ENCODE peak calls at places on chromosome 14, in eight cellular contexts. One of them, this sample, is unnamed. For H3K36me3 and H3K9me3, the result is how much of the 10 kb centered on the place peaks cover.

GRCh38 chr14:61065671-61066070 is 84.6 kb downstream of the SLC38A6 start:
- DNase-seq in K562: no peak
- DNase-seq in OCI-LY7: no peak
- DNase-seq in aorta: no peak
- DNase-seq in transverse colon: no peak
- DNase-seq in HCT116: no peak
- DNase-seq in WERI-Rb-1: no peak
- DNase-seq in psoas muscle: no peak
- DNase-seq in this sample: no peak

GRCh38 chr14:88866305-88866704 is 41.9 kb downstream of the TTC8 start:
- DNase-seq in K562: no peak
- DNase-seq in OCI-LY7: no peak
- DNase-seq in aorta: no peak
- DNase-seq in transverse colon: no peak
- DNase-seq in HCT116: no peak
- DNase-seq in WERI-Rb-1: no peak
- DNase-seq in psoas muscle: no peak
- DNase-seq in this sample: no peak

GRCh38 chr14:55075628-55076027 is 24.2 kb downstream of the MAPK1IP1L start:
- DNase-seq in K562: no peak
- DNase-seq in OCI-LY7: no peak
- DNase-seq in aorta: no peak
- DNase-seq in transverse colon: no peak
- DNase-seq in HCT116: no peak
- DNase-seq in WERI-Rb-1: no peak
- DNase-seq in psoas muscle: no peak
- DNase-seq in this sample: no peak

GRCh38 chr14:43983721-43984120 is 523.4 kb downstream of the FSCB start:
- DNase-seq in K562: no peak
- DNase-seq in OCI-LY7: no peak
- DNase-seq in aorta: no peak
- DNase-seq in transverse colon: no peak
- DNase-seq in HCT116: no peak
- DNase-seq in WERI-Rb-1: no peak
- DNase-seq in psoas muscle: no peak
- DNase-seq in this sample: no peak

GRCh38 chr14:22314183-22314820 is 274.7 kb downstream of the DAD1 start:
- DNase-seq in K562: peak
- DNase-seq in OCI-LY7: peak
- DNase-seq in aorta: no peak
- DNase-seq in transverse colon: no peak
- DNase-seq in HCT116: peak
- DNase-seq in WERI-Rb-1: peak
- DNase-seq in psoas muscle: no peak
- DNase-seq in this sample: peak

GRCh38 chr14:100212476-100213333 is 26.2 kb upstream of the YY1 start:
- DNase-seq in K562: peak
- DNase-seq in OCI-LY7: no peak
- DNase-seq in aorta: no peak
- DNase-seq in transverse colon: no peak
- DNase-seq in HCT116: no peak
- DNase-seq in WERI-Rb-1: no peak
- DNase-seq in psoas muscle: no peak
- DNase-seq in this sample: no peak

GRCh38 chr14:92553456-92553855 is 39.9 kb downstream of the RIN3 start:
- DNase-seq in K562: no peak
- DNase-seq in OCI-LY7: no peak
- DNase-seq in aorta: peak
- DNase-seq in transverse colon: no peak
- DNase-seq in HCT116: no peak
- DNase-seq in WERI-Rb-1: peak
- DNase-seq in psoas muscle: no peak
- DNase-seq in this sample: peak

GRCh38 chr14:70857499-70857895 is 48.2 kb upstream of the MAP3K9 start:
- DNase-seq in K562: no peak
- DNase-seq in OCI-LY7: no peak
- DNase-seq in aorta: no peak
- DNase-seq in transverse colon: no peak
- DNase-seq in HCT116: no peak
- DNase-seq in WERI-Rb-1: no peak
- DNase-seq in psoas muscle: no peak
- DNase-seq in this sample: no peak

GRCh38 chr14:50967719-50968266 is 23.5 kb upstream of the PYGL start:
- DNase-seq in K562: no peak
- DNase-seq in OCI-LY7: no peak
- DNase-seq in aorta: no peak
- DNase-seq in transverse colon: no peak
- DNase-seq in HCT116: no peak
- DNase-seq in WERI-Rb-1: no peak
- DNase-seq in psoas muscle: no peak
- DNase-seq in this sample: no peak

GRCh38 chr14:77123381-77124344 is 17.9 kb downstream of the ZDHHC22 start:
- DNase-seq in K562: no peak
- DNase-seq in OCI-LY7: peak
- DNase-seq in aorta: peak
- DNase-seq in transverse colon: peak
- DNase-seq in HCT116: peak
- DNase-seq in WERI-Rb-1: peak
- DNase-seq in psoas muscle: peak
- DNase-seq in this sample: peak

GRCh38 chr14:77122555-77123125 is 19.0 kb downstream of the ZDHHC22 start:
- DNase-seq in K562: no peak
- DNase-seq in OCI-LY7: peak
- DNase-seq in aorta: no peak
- DNase-seq in transverse colon: no peak
- DNase-seq in HCT116: no peak
- DNase-seq in WERI-Rb-1: peak
- DNase-seq in psoas muscle: no peak
- DNase-seq in this sample: no peak

GRCh38 chr14:77119852-77120251 is 21.7 kb downstream of the ZDHHC22 start:
- DNase-seq in K562: no peak
- DNase-seq in OCI-LY7: peak
- DNase-seq in aorta: no peak
- DNase-seq in transverse colon: no peak
- DNase-seq in HCT116: no peak
- DNase-seq in WERI-Rb-1: no peak
- DNase-seq in psoas muscle: no peak
- DNase-seq in this sample: no peak

GRCh38 chr14:77124345-77125274 is 17.0 kb downstream of the ZDHHC22 start:
- DNase-seq in K562: peak
- DNase-seq in OCI-LY7: peak
- DNase-seq in aorta: peak
- DNase-seq in transverse colon: peak
- DNase-seq in HCT116: no peak
- DNase-seq in WERI-Rb-1: peak
- DNase-seq in psoas muscle: peak
- DNase-seq in this sample: peak

DNA sequence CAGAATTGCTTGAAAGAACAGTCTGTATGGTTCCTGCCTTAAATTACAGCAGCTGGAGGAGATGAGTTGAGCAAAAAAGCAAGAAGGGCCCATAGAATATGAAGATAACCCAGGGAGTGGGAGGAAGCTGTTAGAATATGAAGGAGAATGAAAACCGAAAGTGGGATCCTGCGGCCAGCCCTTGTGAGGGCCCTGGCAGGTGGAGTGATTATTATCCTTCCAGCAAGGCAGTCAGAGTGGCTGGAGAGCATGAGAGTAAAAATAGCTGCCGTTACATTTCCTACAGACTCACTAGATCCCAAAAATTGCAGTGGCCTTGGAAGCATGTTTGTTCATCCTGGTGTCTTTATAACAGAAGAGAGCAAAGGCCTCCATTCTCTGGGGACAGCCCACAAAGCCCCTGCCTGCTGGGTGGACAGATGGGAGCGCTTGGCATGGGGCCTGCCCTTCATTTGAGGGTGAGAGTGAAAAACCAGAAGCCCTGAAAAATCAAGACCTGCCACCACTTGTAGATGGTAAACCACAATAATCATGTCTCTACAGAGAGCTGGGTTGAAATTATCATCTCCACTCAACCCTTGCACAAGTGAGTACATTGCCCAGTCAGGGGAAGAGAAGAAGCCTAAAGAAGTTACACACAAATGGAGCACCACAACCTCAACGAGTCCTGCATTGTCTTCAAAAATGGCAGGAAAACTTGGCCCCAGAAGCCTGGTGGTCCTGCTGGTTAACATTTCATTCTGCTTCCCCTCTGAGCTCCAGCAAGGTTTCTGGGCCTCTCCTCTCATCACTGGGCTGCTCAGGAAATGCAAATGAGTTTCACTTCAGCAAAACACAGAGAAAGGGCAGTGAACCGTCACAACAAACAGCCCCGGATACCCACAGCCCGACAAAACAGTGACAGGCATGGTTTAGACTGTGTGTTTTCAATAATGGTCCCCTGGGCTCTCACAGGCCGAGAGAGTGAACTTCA is 20.5 kb downstream of the ZDHHC22 start:
- DNase-seq in K562: no peak
- DNase-seq in OCI-LY7: peak
- DNase-seq in aorta: no peak
- DNase-seq in transverse colon: peak
- DNase-seq in HCT116: no peak
- DNase-seq in WERI-Rb-1: no peak
- DNase-seq in psoas muscle: no peak
- DNase-seq in this sample: peak
- H3K36me3 ChIP-seq in K562: under half
- H3K36me3 ChIP-seq in OCI-LY7: under half
- H3K36me3 ChIP-seq in aorta: under half
- H3K36me3 ChIP-seq in transverse colon: under half
- H3K36me3 ChIP-seq in HCT116: under half
- H3K36me3 ChIP-seq in WERI-Rb-1: under half
- H3K36me3 ChIP-seq in psoas muscle: under half
- H3K36me3 ChIP-seq in this sample: under half

GRCh38 chr14:96502621-96503251 is 554 bp downstream of the PAPOLA start:
- DNase-seq in K562: peak
- DNase-seq in OCI-LY7: peak
- DNase-seq in aorta: peak
- DNase-seq in transverse colon: peak
- DNase-seq in HCT116: no peak
- DNase-seq in WERI-Rb-1: peak
- DNase-seq in psoas muscle: peak
- DNase-seq in this sample: peak

GRCh38 chr14:96501746-96502620 is at the start of gene PAPOLA:
- DNase-seq in K562: peak
- DNase-seq in OCI-LY7: peak
- DNase-seq in aorta: peak
- DNase-seq in transverse colon: peak
- DNase-seq in HCT116: peak
- DNase-seq in WERI-Rb-1: peak
- DNase-seq in psoas muscle: peak
- DNase-seq in this sample: peak

GRCh38 chr14:96497087-96497486 is 5.1 kb upstream of the PAPOLA start:
- DNase-seq in K562: no peak
- DNase-seq in OCI-LY7: no peak
- DNase-seq in aorta: no peak
- DNase-seq in transverse colon: no peak
- DNase-seq in HCT116: no peak
- DNase-seq in WERI-Rb-1: no peak
- DNase-seq in psoas muscle: no peak
- DNase-seq in this sample: no peak

GRCh38 chr14:96497586-96497985 is 4.6 kb upstream of the PAPOLA start:
- DNase-seq in K562: no peak
- DNase-seq in OCI-LY7: no peak
- DNase-seq in aorta: no peak
- DNase-seq in transverse colon: no peak
- DNase-seq in HCT116: no peak
- DNase-seq in WERI-Rb-1: no peak
- DNase-seq in psoas muscle: no peak
- DNase-seq in this sample: no peak

DNA sequence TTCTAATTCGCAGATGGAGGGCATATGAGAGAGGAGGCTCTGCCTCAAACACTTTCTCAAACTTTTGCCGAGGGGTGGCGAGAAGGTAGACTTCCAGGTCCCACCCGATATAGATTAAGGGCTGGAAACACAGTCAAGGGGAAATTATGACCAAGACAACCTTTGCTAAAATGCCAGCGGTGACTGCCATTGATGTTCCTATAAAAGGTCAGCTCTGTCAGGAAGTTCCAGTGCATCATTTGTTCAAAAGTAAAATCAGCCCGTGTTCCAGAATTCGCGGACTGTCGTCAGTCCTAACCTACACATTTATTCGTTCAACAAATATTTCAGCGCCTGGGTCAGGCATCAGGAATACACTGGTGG is 818 bp upstream of the PAPOLA start:
- DNase-seq in K562: no peak
- DNase-seq in OCI-LY7: peak
- DNase-seq in aorta: no peak
- DNase-seq in transverse colon: no peak
- DNase-seq in HCT116: no peak
- DNase-seq in WERI-Rb-1: no peak
- DNase-seq in psoas muscle: no peak
- DNase-seq in this sample: no peak
- H3K27ac ChIP-seq in K562: peak
- H3K27ac ChIP-seq in OCI-LY7: peak
- H3K27ac ChIP-seq in aorta: no peak
- H3K27ac ChIP-seq in transverse colon: peak
- H3K27ac ChIP-seq in HCT116: peak
- H3K27ac ChIP-seq in WERI-Rb-1: peak
- H3K27ac ChIP-seq in psoas muscle: peak
- H3K27ac ChIP-seq in this sample: peak

GRCh38 chr14:40229676-40230075 is 797.4 kb upstream of the FBXO33 start:
- DNase-seq in K562: no peak
- DNase-seq in OCI-LY7: no peak
- DNase-seq in aorta: no peak
- DNase-seq in transverse colon: no peak
- DNase-seq in HCT116: no peak
- DNase-seq in WERI-Rb-1: no peak
- DNase-seq in psoas muscle: no peak
- DNase-seq in this sample: no peak
- H3K9me3 ChIP-seq in K562: under half
- H3K9me3 ChIP-seq in OCI-LY7: under half
- H3K9me3 ChIP-seq in aorta: under half
- H3K9me3 ChIP-seq in transverse colon: under half
- H3K9me3 ChIP-seq in HCT116: under half
- H3K9me3 ChIP-seq in WERI-Rb-1: under half
- H3K9me3 ChIP-seq in psoas muscle: under half
- H3K9me3 ChIP-seq in this sample: under half

GRCh38 chr14:104026024-104026423 is 59.5 kb upstream of the ASPG start:
- DNase-seq in K562: no peak
- DNase-seq in OCI-LY7: no peak
- DNase-seq in aorta: no peak
- DNase-seq in transverse colon: no peak
- DNase-seq in HCT116: no peak
- DNase-seq in WERI-Rb-1: no peak
- DNase-seq in psoas muscle: no peak
- DNase-seq in this sample: no peak

GRCh38 chr14:104031384-104031783 is 54.1 kb upstream of the ASPG start:
- DNase-seq in K562: no peak
- DNase-seq in OCI-LY7: no peak
- DNase-seq in aorta: no peak
- DNase-seq in transverse colon: no peak
- DNase-seq in HCT116: no peak
- DNase-seq in WERI-Rb-1: peak
- DNase-seq in psoas muscle: no peak
- DNase-seq in this sample: no peak

GRCh38 chr14:104036250-104036649 is 49.2 kb upstream of the ASPG start:
- DNase-seq in K562: no peak
- DNase-seq in OCI-LY7: no peak
- DNase-seq in aorta: no peak
- DNase-seq in transverse colon: no peak
- DNase-seq in HCT116: no peak
- DNase-seq in WERI-Rb-1: peak
- DNase-seq in psoas muscle: no peak
- DNase-seq in this sample: no peak

GRCh38 chr14:104035300-104035699 is 50.2 kb upstream of the ASPG start:
- DNase-seq in K562: no peak
- DNase-seq in OCI-LY7: no peak
- DNase-seq in aorta: no peak
- DNase-seq in transverse colon: no peak
- DNase-seq in HCT116: no peak
- DNase-seq in WERI-Rb-1: peak
- DNase-seq in psoas muscle: no peak
- DNase-seq in this sample: no peak

GRCh38 chr14:104030958-104031357 is 54.5 kb upstream of the ASPG start:
- DNase-seq in K562: no peak
- DNase-seq in OCI-LY7: no peak
- DNase-seq in aorta: no peak
- DNase-seq in transverse colon: no peak
- DNase-seq in HCT116: no peak
- DNase-seq in WERI-Rb-1: peak
- DNase-seq in psoas muscle: no peak
- DNase-seq in this sample: no peak
- H3K36me3 ChIP-seq in K562: under half
- H3K36me3 ChIP-seq in OCI-LY7: under half
- H3K36me3 ChIP-seq in aorta: under half
- H3K36me3 ChIP-seq in transverse colon: under half
- H3K36me3 ChIP-seq in HCT116: under half
- H3K36me3 ChIP-seq in WERI-Rb-1: under half
- H3K36me3 ChIP-seq in psoas muscle: under half
- H3K36me3 ChIP-seq in this sample: under half